ENCODE peak calls at places on chromosomes 4 and X, in five cellular contexts. H is GM12878, S is HepG2, V is NT2/D1, E is H1. G is an unnamed sample.

GRCh38 chr4:56049428-56050212 is 100.9 kb downstream of the CEP135 start:
- DNase-seq in H (no peak), S (no peak), V (peak), E (peak), G (peak)

GRCh38 chrX:57286507-57287251 is at the start of gene FAAH2:
- DNase-seq in H (peak), S (peak), V (peak), E (peak), G (no peak)

GRCh38 chrX:72569786-72570185 is 2.9 kb downstream of the HDAC8 start:
- DNase-seq in H (no peak), S (no peak), V (no peak), E (no peak), G (no peak)

GRCh38 chr4:77930876-77931275 is 68.2 kb downstream of the MRPL1 start:
- DNase-seq in H (no peak), S (no peak), V (no peak), E (no peak), G (no peak)

GRCh38 chrX:120790552-120790951 is 85.1 kb downstream of the CT47B1 start:
- DNase-seq in H (no peak), S (no peak), V (no peak), E (no peak), G (no peak)

GRCh38 chrX:19721726-19722370 is 165.6 kb downstream of the SH3KBP1 start:
- DNase-seq in H (no peak), S (no peak), V (no peak), E (no peak), G (no peak)

GRCh38 chr4:24094726-24095125 is 204.9 kb upstream of the PPARGC1A start:
- DNase-seq in H (no peak), S (no peak), V (no peak), E (no peak), G (no peak)

GRCh38 chr4:105994061-105994460 is 98.8 kb downstream of the NPNT start:
- DNase-seq in H (no peak), S (no peak), V (no peak), E (no peak), G (no peak)

GRCh38 chr4:75908555-75908954 is 6.3 kb upstream of the PPEF2 start:
- DNase-seq in H (no peak), S (no peak), V (no peak), E (no peak), G (no peak)

GRCh38 chr4:81504685-81505598 is 33.2 kb upstream of the RASGEF1B start:
- DNase-seq in H (no peak), S (no peak), V (no peak), E (no peak), G (no peak)

DNA sequence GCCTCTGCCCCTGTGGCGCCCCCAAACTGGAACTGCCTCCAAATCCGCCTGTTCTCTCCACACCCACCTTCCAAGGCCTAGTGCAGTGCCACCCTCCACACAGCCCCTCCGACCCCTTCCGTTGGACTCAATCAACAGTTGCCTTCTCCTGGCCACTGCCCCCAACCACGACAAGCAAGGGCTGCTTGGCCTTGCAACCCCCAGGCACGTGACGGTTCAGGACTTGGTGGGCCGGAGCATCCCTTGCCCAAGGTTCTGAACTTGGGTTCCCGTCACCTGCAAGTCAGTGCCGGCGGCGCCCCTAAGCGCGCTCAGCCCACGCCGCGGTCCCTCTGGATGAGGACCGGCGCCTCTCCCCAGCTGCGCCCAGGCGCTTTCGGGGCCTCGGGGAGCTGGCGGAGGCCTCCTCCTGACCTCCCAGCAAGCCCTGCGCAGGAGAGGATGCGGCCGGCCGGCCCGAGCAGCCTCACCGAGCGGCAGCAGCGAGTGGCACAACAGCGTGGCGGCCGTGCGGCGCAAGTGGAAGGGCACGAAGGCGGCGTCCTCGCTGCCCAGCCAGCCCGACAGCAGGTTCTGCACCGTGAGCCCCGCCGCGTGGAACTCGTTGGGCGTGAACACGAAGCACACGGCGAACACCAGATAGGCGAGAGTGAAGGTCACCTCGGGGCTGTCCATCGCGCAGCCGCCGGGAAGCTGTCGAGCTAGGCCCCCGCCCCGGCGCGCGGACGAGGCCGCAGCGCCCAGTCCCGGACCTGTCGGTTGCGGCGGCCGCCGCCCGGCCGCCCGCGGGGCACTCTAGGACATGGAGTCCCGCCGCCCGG is 750 bp downstream of the TMEM129 start:
- DNase-seq in H (no peak), S (no peak), V (no peak), E (peak), G (no peak)
- TF ChIP-seq SUZ12 in H (no peak), S (no peak), V (no peak), E (no peak), G (no peak)

GRCh38 chr4:16544251-16544721 is 318.0 kb upstream of the TAPT1 start:
- DNase-seq in H (no peak), S (no peak), V (no peak), E (no peak), G (no peak)
- TF ChIP-seq SUZ12 in H (no peak), S (no peak), V (no peak), E (no peak), G (no peak)

GRCh38 chrX:11474576-11474975 is 181.4 kb downstream of the AMELX start:
- DNase-seq in H (no peak), S (no peak), V (no peak), E (no peak), G (no peak)

GRCh38 chrX:11472381-11472780 is 179.2 kb downstream of the AMELX start:
- DNase-seq in H (no peak), S (no peak), V (no peak), E (no peak), G (no peak)

GRCh38 chrX:11474021-11474420 is 180.8 kb downstream of the AMELX start:
- DNase-seq in H (no peak), S (no peak), V (no peak), E (no peak), G (no peak)

GRCh38 chrX:11472879-11473278 is 179.7 kb downstream of the AMELX start:
- DNase-seq in H (no peak), S (no peak), V (no peak), E (no peak), G (no peak)

DNA sequence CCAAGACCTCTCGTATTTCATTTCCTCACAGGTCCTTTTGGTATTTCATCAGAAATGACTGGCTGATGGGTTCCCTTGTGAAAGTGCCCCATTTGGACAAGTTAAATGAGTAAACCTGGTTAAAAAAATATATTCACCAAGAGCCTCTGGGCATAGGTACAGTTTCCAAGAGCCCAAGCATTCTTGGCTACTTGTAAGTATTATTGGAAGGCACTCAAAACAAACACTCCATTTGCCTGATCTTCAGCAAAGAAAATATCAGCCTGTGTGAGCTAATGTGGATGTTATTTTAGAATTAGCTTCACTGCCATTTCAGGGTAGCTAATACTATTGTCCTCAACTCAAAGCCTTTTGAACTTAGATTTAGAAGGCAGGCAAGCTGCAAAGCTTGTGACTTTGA is 177.0 kb downstream of the AMELX start:
- DNase-seq in H (no peak), S (no peak), V (no peak), E (no peak), G (no peak)
- TF ChIP-seq SUZ12 in H (no peak), S (no peak), V (no peak), E (no peak), G (no peak)

DNA sequence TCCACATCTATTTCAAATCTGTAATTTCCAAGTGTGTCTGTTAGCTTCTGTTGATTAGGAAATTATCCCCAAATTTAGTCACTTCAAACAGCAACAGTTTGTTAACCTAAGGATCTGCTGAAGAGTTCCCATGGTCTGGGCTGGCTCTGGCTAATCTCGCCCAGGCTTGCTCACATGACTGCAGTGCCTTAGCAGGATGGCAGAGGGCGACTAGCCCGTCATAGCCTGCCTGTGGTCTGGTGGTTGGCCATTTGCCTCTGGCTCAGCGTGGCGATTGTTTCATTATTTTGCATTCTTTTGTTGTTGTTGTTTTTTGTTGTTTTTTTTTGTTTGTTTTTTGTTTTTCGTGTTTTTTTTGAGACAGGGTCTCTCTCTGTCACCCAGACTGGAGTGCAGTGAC is 264.0 kb downstream of the TRIML1 start:
- DNase-seq in H (no peak), S (no peak), V (no peak), E (no peak), G (no peak)
- TF ChIP-seq SUZ12 in H (no peak), S (no peak), V (no peak), E (no peak), G (no peak)

GRCh38 chr4:40199999-40200880 is 3.4 kb downstream of the RHOH start:
- DNase-seq in H (peak), S (no peak), V (no peak), E (no peak), G (no peak)
- TF ChIP-seq SUZ12 in H (no peak), S (no peak), V (no peak), E (no peak), G (no peak)

DNA sequence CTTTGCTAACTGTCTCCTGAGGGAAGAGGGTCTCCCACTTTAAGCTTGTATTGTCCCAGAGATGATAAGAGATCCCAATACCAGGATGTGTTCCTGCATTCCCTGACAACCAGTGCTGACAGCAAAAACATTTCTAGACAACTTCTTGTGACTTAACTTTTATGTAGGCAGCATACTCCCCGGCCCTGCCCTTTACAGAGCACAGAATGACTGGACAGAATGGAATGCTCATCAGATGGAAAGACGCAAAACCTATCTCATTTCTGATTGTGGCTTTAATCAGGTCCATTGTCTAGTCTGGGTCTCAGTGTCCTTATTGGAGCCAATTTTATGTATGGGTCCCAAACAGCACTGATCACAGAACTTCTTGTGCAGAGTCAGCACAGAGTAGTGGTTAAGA is 18.2 kb upstream of the PLAC1 start:
- DNase-seq in H (no peak), S (no peak), V (no peak), E (no peak), G (no peak)
- TF ChIP-seq SUZ12 in H (no peak), S (no peak), V (no peak), E (no peak), G (no peak)

GRCh38 chr4:119189638-119190037 is 22.9 kb upstream of the USP53 start:
- DNase-seq in H (no peak), S (no peak), V (no peak), E (no peak), G (no peak)
- TF ChIP-seq SUZ12 in H (no peak), S (no peak), V (no peak), E (no peak), G (no peak)

G was measured in HEK293T.